ENCODE peak calls at places on chromosomes 6 and 20, in seven cellular contexts. One of them, this sample, is unnamed. For H3K4me1, the result is how much of the 10 kb centered on the place peaks cover.

GRCh38 chr20:34861386-34862084 is 11.1 kb downstream of the GGT7 start:
- DNase-seq in esophagus squamous epithelium: no peak
- DNase-seq in neural progenitor cell: no peak
- DNase-seq in upper lobe of right lung: peak
- DNase-seq in prostate gland: peak
- DNase-seq in fibroblast of lung: no peak
- DNase-seq in heart right ventricle: no peak
- DNase-seq in this sample: no peak

GRCh38 chr6:7124631-7125030 is 16.9 kb downstream of the RREB1 start:
- DNase-seq in heart right ventricle: no peak
- DNase-seq in fibroblast of lung: no peak
- DNase-seq in esophagus squamous epithelium: no peak
- DNase-seq in neural progenitor cell: no peak
- DNase-seq in prostate gland: no peak
- DNase-seq in upper lobe of right lung: no peak
- DNase-seq in this sample: no peak

GRCh38 chr20:9052136-9052535 is 16.8 kb upstream of the PLCB4 start:
- DNase-seq in fibroblast of lung: no peak
- DNase-seq in prostate gland: no peak
- DNase-seq in upper lobe of right lung: no peak
- DNase-seq in esophagus squamous epithelium: no peak
- DNase-seq in neural progenitor cell: no peak
- DNase-seq in heart right ventricle: no peak
- DNase-seq in this sample: no peak

GRCh38 chr6:168678588-168678987 is 237.6 kb downstream of the SMOC2 start:
- DNase-seq in prostate gland: no peak
- DNase-seq in esophagus squamous epithelium: no peak
- DNase-seq in neural progenitor cell: no peak
- DNase-seq in heart right ventricle: no peak
- DNase-seq in upper lobe of right lung: peak
- DNase-seq in fibroblast of lung: no peak
- DNase-seq in this sample: no peak

GRCh38 chr6:79949235-79949634 is 1.9 kb upstream of the ELOVL4 start:
- DNase-seq in fibroblast of lung: peak
- DNase-seq in esophagus squamous epithelium: no peak
- DNase-seq in neural progenitor cell: peak
- DNase-seq in heart right ventricle: peak
- DNase-seq in upper lobe of right lung: no peak
- DNase-seq in prostate gland: peak
- DNase-seq in this sample: peak

GRCh38 chr20:50399003-50399916 is 110.9 kb upstream of the PTPN1 start:
- DNase-seq in esophagus squamous epithelium: no peak
- DNase-seq in upper lobe of right lung: peak
- DNase-seq in prostate gland: no peak
- DNase-seq in heart right ventricle: peak
- DNase-seq in neural progenitor cell: no peak
- DNase-seq in fibroblast of lung: peak
- DNase-seq in this sample: no peak

GRCh38 chr6:17492350-17492749 is 99.0 kb downstream of the CAP2 start:
- DNase-seq in neural progenitor cell: no peak
- DNase-seq in upper lobe of right lung: no peak
- DNase-seq in prostate gland: no peak
- DNase-seq in fibroblast of lung: peak
- DNase-seq in esophagus squamous epithelium: no peak
- DNase-seq in heart right ventricle: no peak
- DNase-seq in this sample: no peak

GRCh38 chr20:7399575-7399974 is 540.7 kb downstream of the HAO1 start:
- DNase-seq in heart right ventricle: no peak
- DNase-seq in upper lobe of right lung: no peak
- DNase-seq in prostate gland: no peak
- DNase-seq in fibroblast of lung: no peak
- DNase-seq in neural progenitor cell: no peak
- DNase-seq in esophagus squamous epithelium: no peak
- DNase-seq in this sample: no peak

GRCh38 chr6:13813621-13814175 is 659 bp downstream of the MCUR1 start:
- DNase-seq in upper lobe of right lung: peak
- DNase-seq in heart right ventricle: peak
- DNase-seq in prostate gland: peak
- DNase-seq in neural progenitor cell: peak
- DNase-seq in esophagus squamous epithelium: no peak
- DNase-seq in fibroblast of lung: peak
- DNase-seq in this sample: peak

GRCh38 chr20:17612975-17613327 is 43.1 kb downstream of the DSTN start:
- DNase-seq in heart right ventricle: no peak
- DNase-seq in neural progenitor cell: no peak
- DNase-seq in fibroblast of lung: no peak
- DNase-seq in upper lobe of right lung: peak
- DNase-seq in prostate gland: no peak
- DNase-seq in esophagus squamous epithelium: no peak
- DNase-seq in this sample: no peak

GRCh38 chr20:13649548-13649947 is 10.8 kb upstream of the TASP1 start:
- DNase-seq in upper lobe of right lung: no peak
- DNase-seq in prostate gland: no peak
- DNase-seq in heart right ventricle: peak
- DNase-seq in neural progenitor cell: peak
- DNase-seq in fibroblast of lung: peak
- DNase-seq in esophagus squamous epithelium: no peak
- DNase-seq in this sample: no peak

GRCh38 chr6:4760773-4761172 is 15.4 kb upstream of the CDYL start:
- DNase-seq in prostate gland: no peak
- DNase-seq in neural progenitor cell: no peak
- DNase-seq in esophagus squamous epithelium: no peak
- DNase-seq in upper lobe of right lung: no peak
- DNase-seq in heart right ventricle: no peak
- DNase-seq in fibroblast of lung: no peak
- DNase-seq in this sample: no peak

GRCh38 chr6:42099340-42100028 is 42.9 kb downstream of the C6orf132 start:
- DNase-seq in upper lobe of right lung: peak
- DNase-seq in fibroblast of lung: peak
- DNase-seq in prostate gland: peak
- DNase-seq in heart right ventricle: no peak
- DNase-seq in neural progenitor cell: no peak
- DNase-seq in esophagus squamous epithelium: no peak
- DNase-seq in this sample: no peak

GRCh38 chr6:125749864-125750691 is 646 bp downstream of the HEY2 start:
- DNase-seq in neural progenitor cell: peak
- DNase-seq in prostate gland: peak
- DNase-seq in fibroblast of lung: no peak
- DNase-seq in esophagus squamous epithelium: no peak
- DNase-seq in heart right ventricle: peak
- DNase-seq in upper lobe of right lung: no peak
- DNase-seq in this sample: no peak

GRCh38 chr20:44461142-44461802 is 14.4 kb upstream of the TTPAL start:
- DNase-seq in heart right ventricle: no peak
- DNase-seq in esophagus squamous epithelium: no peak
- DNase-seq in upper lobe of right lung: no peak
- DNase-seq in fibroblast of lung: no peak
- DNase-seq in prostate gland: no peak
- DNase-seq in neural progenitor cell: no peak
- DNase-seq in this sample: no peak

GRCh38 chr6:159989882-159990480 is 21.1 kb downstream of the IGF2R start:
- DNase-seq in prostate gland: no peak
- DNase-seq in fibroblast of lung: no peak
- DNase-seq in upper lobe of right lung: no peak
- DNase-seq in esophagus squamous epithelium: no peak
- DNase-seq in neural progenitor cell: no peak
- DNase-seq in heart right ventricle: no peak
- DNase-seq in this sample: no peak

GRCh38 chr20:23336476-23336875 is 14.1 kb upstream of the NXT1 start:
- DNase-seq in neural progenitor cell: no peak
- DNase-seq in fibroblast of lung: no peak
- DNase-seq in prostate gland: no peak
- DNase-seq in esophagus squamous epithelium: no peak
- DNase-seq in heart right ventricle: no peak
- DNase-seq in upper lobe of right lung: no peak
- DNase-seq in this sample: no peak

GRCh38 chr6:113796040-113796439 is 61.1 kb upstream of the MARCKS start:
- DNase-seq in prostate gland: no peak
- DNase-seq in heart right ventricle: no peak
- DNase-seq in fibroblast of lung: no peak
- DNase-seq in esophagus squamous epithelium: no peak
- DNase-seq in upper lobe of right lung: no peak
- DNase-seq in neural progenitor cell: no peak
- DNase-seq in this sample: no peak

GRCh38 chr6:88165877-88166492 is at the start of gene CNR1:
- DNase-seq in neural progenitor cell: peak
- DNase-seq in fibroblast of lung: peak
- DNase-seq in esophagus squamous epithelium: no peak
- DNase-seq in prostate gland: peak
- DNase-seq in heart right ventricle: peak
- DNase-seq in upper lobe of right lung: peak
- DNase-seq in this sample: no peak

DNA sequence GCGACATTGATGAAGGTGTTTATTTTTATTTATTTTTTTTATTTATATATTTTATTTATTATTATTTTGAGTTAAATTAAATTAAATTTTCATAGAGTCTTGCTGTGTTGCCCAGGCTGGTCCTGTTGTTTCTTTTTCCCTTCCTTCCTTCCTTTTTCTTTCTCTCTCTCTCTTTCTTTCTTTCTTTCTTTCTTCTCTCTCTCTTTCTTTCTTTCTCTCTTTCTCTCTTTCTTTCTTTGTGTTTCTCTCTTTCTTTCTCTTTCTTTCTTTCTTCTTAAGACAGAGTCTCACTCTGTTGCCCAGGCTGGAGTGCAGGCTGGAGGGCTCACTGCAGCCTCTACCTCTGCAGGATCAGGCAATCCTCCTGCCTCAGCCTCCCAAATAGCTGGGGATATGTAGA is 84.7 kb upstream of the AKAP12 start:
- DNase-seq in neural progenitor cell: no peak
- DNase-seq in esophagus squamous epithelium: no peak
- DNase-seq in upper lobe of right lung: no peak
- DNase-seq in prostate gland: no peak
- DNase-seq in heart right ventricle: no peak
- DNase-seq in fibroblast of lung: no peak
- DNase-seq in this sample: no peak
- H3K27ac ChIP-seq in neural progenitor cell: no peak
- H3K27ac ChIP-seq in esophagus squamous epithelium: no peak
- H3K27ac ChIP-seq in upper lobe of right lung: no peak
- H3K27ac ChIP-seq in prostate gland: no peak
- H3K27ac ChIP-seq in heart right ventricle: no peak
- H3K27ac ChIP-seq in fibroblast of lung: no peak
- H3K27ac ChIP-seq in this sample: no peak

DNA sequence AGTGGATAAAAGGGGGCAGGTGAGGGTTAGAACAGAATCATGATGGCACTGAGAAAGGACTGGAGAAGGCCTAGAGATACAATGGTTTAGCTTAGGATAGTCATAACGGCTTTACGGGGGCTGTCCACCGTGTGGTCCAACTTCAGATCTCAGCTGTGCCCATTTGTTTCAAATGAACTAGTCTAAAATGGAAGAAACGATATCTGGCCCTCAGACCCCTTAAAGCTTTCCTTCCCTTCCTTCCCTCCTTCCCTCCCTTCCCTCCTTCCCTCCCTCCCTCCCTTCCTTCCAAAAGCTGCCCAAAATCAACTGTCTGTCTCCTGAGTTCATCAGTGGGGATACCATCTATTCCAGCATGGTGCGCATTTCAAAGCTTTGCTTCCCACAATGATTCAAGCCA is 27.9 kb downstream of the TRAM2 start:
- DNase-seq in prostate gland: no peak
- DNase-seq in heart right ventricle: no peak
- DNase-seq in neural progenitor cell: no peak
- DNase-seq in fibroblast of lung: no peak
- DNase-seq in upper lobe of right lung: no peak
- DNase-seq in esophagus squamous epithelium: no peak
- DNase-seq in this sample: no peak
- H3K4me1 ChIP-seq in prostate gland: under half
- H3K4me1 ChIP-seq in heart right ventricle: half or more
- H3K4me1 ChIP-seq in neural progenitor cell: under half
- H3K4me1 ChIP-seq in fibroblast of lung: half or more
- H3K4me1 ChIP-seq in upper lobe of right lung: half or more
- H3K4me1 ChIP-seq in esophagus squamous epithelium: under half
- H3K4me1 ChIP-seq in this sample: under half

DNA sequence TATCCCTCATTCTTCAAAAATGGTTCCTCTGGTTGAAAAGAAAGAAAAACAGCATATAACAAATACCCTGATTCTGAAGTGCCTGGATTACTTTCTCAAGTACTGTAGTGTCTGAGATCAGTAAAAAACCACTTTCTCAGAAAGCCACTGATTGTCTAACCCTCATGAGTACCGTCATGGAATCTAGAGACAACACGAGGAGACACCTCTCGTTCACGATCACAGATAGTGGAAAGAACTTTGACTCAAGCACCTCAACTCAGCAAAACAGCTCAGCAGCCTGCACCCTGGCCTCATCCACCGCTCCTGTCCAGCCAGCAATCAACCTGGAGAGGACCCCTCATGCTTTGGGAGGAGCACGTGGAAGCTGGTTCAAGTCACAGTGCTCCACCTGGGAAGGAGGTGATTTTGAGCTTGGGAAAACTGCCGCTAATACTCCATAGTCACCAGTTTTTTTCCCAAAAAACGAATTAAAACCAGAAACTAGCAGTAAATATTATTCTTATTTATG is 1.0 kb downstream of the SCML4 start:
- DNase-seq in heart right ventricle: no peak
- DNase-seq in upper lobe of right lung: no peak
- DNase-seq in prostate gland: no peak
- DNase-seq in fibroblast of lung: no peak
- DNase-seq in esophagus squamous epithelium: no peak
- DNase-seq in neural progenitor cell: no peak
- DNase-seq in this sample: no peak
- H3K4me3 ChIP-seq in heart right ventricle: no peak
- H3K4me3 ChIP-seq in upper lobe of right lung: peak
- H3K4me3 ChIP-seq in prostate gland: no peak
- H3K4me3 ChIP-seq in fibroblast of lung: no peak
- H3K4me3 ChIP-seq in esophagus squamous epithelium: no peak
- H3K4me3 ChIP-seq in neural progenitor cell: no peak
- H3K4me3 ChIP-seq in this sample: no peak

GRCh38 chr20:33423141-33423834 is 20.3 kb downstream of the SNTA1 start:
- DNase-seq in heart right ventricle: peak
- DNase-seq in esophagus squamous epithelium: no peak
- DNase-seq in prostate gland: no peak
- DNase-seq in upper lobe of right lung: no peak
- DNase-seq in neural progenitor cell: no peak
- DNase-seq in fibroblast of lung: peak
- DNase-seq in this sample: no peak
- H3K27ac ChIP-seq in heart right ventricle: peak
- H3K27ac ChIP-seq in esophagus squamous epithelium: peak
- H3K27ac ChIP-seq in prostate gland: peak
- H3K27ac ChIP-seq in upper lobe of right lung: no peak
- H3K27ac ChIP-seq in neural progenitor cell: no peak
- H3K27ac ChIP-seq in fibroblast of lung: peak
- H3K27ac ChIP-seq in this sample: no peak

GRCh38 chr6:142940487-142940886 is 4.5 kb downstream of the HIVEP2 start:
- DNase-seq in prostate gland: no peak
- DNase-seq in esophagus squamous epithelium: no peak
- DNase-seq in fibroblast of lung: no peak
- DNase-seq in neural progenitor cell: no peak
- DNase-seq in upper lobe of right lung: no peak
- DNase-seq in heart right ventricle: no peak
- DNase-seq in this sample: no peak
- H3K4me1 ChIP-seq in prostate gland: under half
- H3K4me1 ChIP-seq in esophagus squamous epithelium: under half
- H3K4me1 ChIP-seq in fibroblast of lung: under half
- H3K4me1 ChIP-seq in neural progenitor cell: under half
- H3K4me1 ChIP-seq in upper lobe of right lung: under half
- H3K4me1 ChIP-seq in heart right ventricle: under half
- H3K4me1 ChIP-seq in this sample: under half

This sample was measured in iPS DF 6.9.